ENCODE peak calls at places on chromosomes 2 and 18, in seven cellular contexts. E, V, Y, D, J, M and U are unnamed samples.

GRCh38 chr18:50607374-50607933 is 47.6 kb downstream of the MAPK4 start:
- DNase-seq in D (no peak), J (no peak), V (no peak), M (no peak), E (no peak), Y (no peak), U (no peak)

GRCh38 chr2:79373359-79374115 is 139.3 kb upstream of the CTNNA2 start:
- DNase-seq in Y (no peak), J (no peak), V (no peak), D (no peak), M (no peak), E (no peak), U (no peak)

GRCh38 chr2:240429872-240430491 is 5.5 kb upstream of the GPC1 start:
- DNase-seq in D (peak; percentile 10), Y (no peak), V (peak; percentile 46), E (no peak), J (no peak), M (no peak), U (no peak)

GRCh38 chr2:6626406-6627012 is 239.2 kb downstream of the CMPK2 start:
- DNase-seq in E (no peak), J (no peak), D (no peak), M (no peak), Y (no peak), V (no peak), U (no peak)

GRCh38 chr2:160227252-160227651 is 27.2 kb upstream of the ITGB6 start:
- DNase-seq in J (no peak), E (no peak), Y (no peak), V (no peak), D (no peak), M (no peak), U (no peak)

GRCh38 chr2:7052404-7052803 is 135.2 kb downstream of the RNF144A start:
- DNase-seq in D (no peak), V (no peak), J (no peak), M (no peak), Y (peak; percentile 34), E (no peak), U (no peak)

GRCh38 chr2:80303006-80303741 is 1.4 kb downstream of the LRRTM1 start:
- DNase-seq in D (no peak), V (no peak), Y (no peak), M (no peak), J (no peak), E (no peak), U (peak; percentile 83)

GRCh38 chr18:79533146-79533545 is 137.4 kb downstream of the NFATC1 start:
- DNase-seq in J (no peak), Y (no peak), M (no peak), D (no peak), V (peak; percentile 50), E (no peak), U (no peak)

GRCh38 chr2:69177785-69178636 is 165.0 kb downstream of the ANTXR1 start:
- DNase-seq in Y (no peak), J (no peak), D (no peak), E (peak; percentile 88), V (peak; percentile 93), M (peak; percentile 61), U (peak; percentile 94)